ENCODE peak calls at places on chromosomes 11 and 22, in five cellular contexts. C, V, F, I and O are unnamed samples.

GRCh38 chr11:126628790-126629621 is 273.5 kb downstream of the ST3GAL4 start:
- DNase-seq in C (no peak), V (no peak), F (no peak), I (no peak), O (no peak)

GRCh38 chr11:125679397-125679796 is 1.2 kb downstream of the ACRV1 start:
- DNase-seq in C (no peak), V (no peak), F (no peak), I (no peak), O (no peak)

GRCh38 chr22:32564170-32565001 is 89.8 kb downstream of the FBXO7 start:
- DNase-seq in C (no peak), V (no peak), F (no peak), I (no peak), O (no peak)

GRCh38 chr22:38841211-38841610 is 2.6 kb downstream of the NPTXR start:
- DNase-seq in C (no peak), V (no peak), F (no peak), I (no peak), O (no peak)

GRCh38 chr11:36155301-36155700 is 133.9 kb downstream of the COMMD9 start:
- DNase-seq in C (no peak), V (no peak), F (no peak), I (no peak), O (no peak)

GRCh38 chr11:2526808-2527381 is 82.1 kb downstream of the KCNQ1 start:
- DNase-seq in C (no peak), V (peak), F (peak), I (no peak), O (peak)

GRCh38 chr11:122612123-122612824 is 43.2 kb upstream of the UBASH3B start:
- DNase-seq in C (no peak), V (no peak), F (no peak), I (no peak), O (no peak)

GRCh38 chr22:30444632-30445437 is 19.3 kb downstream of the MTFP1 start:
- DNase-seq in C (peak), V (peak), F (peak), I (peak), O (no peak)

GRCh38 chr11:27230175-27230565 is 132.8 kb downstream of the CCDC34 start:
- DNase-seq in C (no peak), V (no peak), F (no peak), I (no peak), O (no peak)

GRCh38 chr11:132114185-132114584 is 743.8 kb downstream of the NTM start:
- DNase-seq in C (no peak), V (no peak), F (peak), I (no peak), O (no peak)

GRCh38 chr22:46502776-46503175 is 34.6 kb downstream of the CELSR1 start:
- DNase-seq in C (no peak), V (no peak), F (no peak), I (no peak), O (no peak)

GRCh38 chr22:44723801-44724200 is 21.8 kb downstream of the PRR5 start:
- DNase-seq in C (no peak), V (no peak), F (no peak), I (no peak), O (no peak)

GRCh38 chr22:19990188-19990587 is 26.4 kb downstream of the ARVCF start:
- DNase-seq in C (no peak), V (no peak), F (no peak), I (no peak), O (no peak)

GRCh38 chr11:46930089-46930488 is 6.5 kb upstream of the CSTPP1 start:
- DNase-seq in C (no peak), V (no peak), F (peak), I (no peak), O (no peak)

GRCh38 chr11:104916442-104916841 is 18.2 kb upstream of the CASP12 start:
- DNase-seq in C (no peak), V (no peak), F (no peak), I (no peak), O (no peak)

GRCh38 chr22:39820266-39820665 is 73.3 kb downstream of the ENTHD1 start:
- DNase-seq in C (no peak), V (no peak), F (no peak), I (no peak), O (no peak)

GRCh38 chr11:126419801-126420729 is 64.6 kb downstream of the ST3GAL4 start:
- DNase-seq in C (no peak), V (no peak), F (no peak), I (no peak), O (no peak)

GRCh38 chr22:37661160-37661924 is 2.8 kb downstream of the PDXP start:
- DNase-seq in C (no peak), V (no peak), F (peak), I (peak), O (no peak)

GRCh38 chr11:35237345-35237744 is 98.4 kb downstream of the CD44 start:
- DNase-seq in C (no peak), V (no peak), F (no peak), I (no peak), O (no peak)

GRCh38 chr11:116829525-116830183 is at the start of gene APOC3:
- DNase-seq in C (no peak), V (no peak), F (peak), I (no peak), O (peak)

GRCh38 chr11:12446863-12447262 is 69.5 kb downstream of the PARVA start:
- DNase-seq in C (no peak), V (no peak), F (no peak), I (no peak), O (no peak)

GRCh38 chr11:12251651-12252560 is 125.5 kb upstream of the PARVA start:
- DNase-seq in C (no peak), V (no peak), F (no peak), I (no peak), O (no peak)

GRCh38 chr22:45036154-45036553 is 26.3 kb upstream of the PHF21B start:
- DNase-seq in C (no peak), V (no peak), F (peak), I (no peak), O (no peak)

GRCh38 chr11:34226210-34226609 is 120.8 kb downstream of the NAT10 start:
- DNase-seq in C (no peak), V (no peak), F (no peak), I (no peak), O (no peak)

GRCh38 chr11:111724615-111725129 is 41.5 kb downstream of the PPP2R1B start:
- DNase-seq in C (no peak), V (no peak), F (no peak), I (no peak), O (no peak)

GRCh38 chr11:84720706-84721402 is 906.3 kb downstream of the DLG2 start:
- DNase-seq in C (no peak), V (peak), F (peak), I (no peak), O (peak)

GRCh38 chr22:43975041-43975440 is 19.8 kb downstream of the SAMM50 start:
- DNase-seq in C (no peak), V (no peak), F (no peak), I (no peak), O (no peak)

GRCh38 chr11:8268530-8269461 is 5.1 kb upstream of the LMO1 start:
- DNase-seq in C (no peak), V (no peak), F (peak), I (no peak), O (peak)

GRCh38 chr11:96464695-96465307 is 75.0 kb downstream of the JRKL start:
- DNase-seq in C (peak), V (no peak), F (peak), I (peak), O (no peak)

GRCh38 chr22:20271114-20271994 is 3.2 kb upstream of the RTN4R start:
- DNase-seq in C (no peak), V (no peak), F (no peak), I (no peak), O (no peak)

GRCh38 chr11:279040-279965 is 1.1 kb downstream of the NLRP6 start:
- DNase-seq in C (no peak), V (no peak), F (no peak), I (peak), O (peak)

GRCh38 chr22:27662359-27663030 is 139.1 kb downstream of the MN1 start:
- DNase-seq in C (no peak), V (peak), F (peak), I (no peak), O (no peak)

GRCh38 chr11:4072668-4073285 is 21.8 kb upstream of the RRM1 start:
- DNase-seq in C (peak), V (peak), F (peak), I (peak), O (no peak)

GRCh38 chr11:78907636-78908035 is 333.0 kb upstream of the NARS2 start:
- DNase-seq in C (no peak), V (no peak), F (peak), I (no peak), O (no peak)

GRCh38 chr11:85951428-85952107 is 96.4 kb downstream of the CCDC83 start:
- DNase-seq in C (no peak), V (no peak), F (no peak), I (no peak), O (no peak)

GRCh38 chr11:12846766-12847615 is 162.1 kb upstream of the RASSF10 start:
- DNase-seq in C (no peak), V (no peak), F (no peak), I (no peak), O (no peak)

GRCh38 chr11:66530927-66531722 is 14.7 kb downstream of the ZDHHC24 start:
- DNase-seq in C (no peak), V (no peak), F (no peak), I (no peak), O (no peak)

GRCh38 chr11:35116762-35117588 is 22.0 kb upstream of the CD44 start:
- DNase-seq in C (no peak), V (no peak), F (peak), I (no peak), O (no peak)

GRCh38 chr22:39179841-39180335 is 27.4 kb upstream of the CBX7 start:
- DNase-seq in C (no peak), V (no peak), F (no peak), I (no peak), O (no peak)

DNA sequence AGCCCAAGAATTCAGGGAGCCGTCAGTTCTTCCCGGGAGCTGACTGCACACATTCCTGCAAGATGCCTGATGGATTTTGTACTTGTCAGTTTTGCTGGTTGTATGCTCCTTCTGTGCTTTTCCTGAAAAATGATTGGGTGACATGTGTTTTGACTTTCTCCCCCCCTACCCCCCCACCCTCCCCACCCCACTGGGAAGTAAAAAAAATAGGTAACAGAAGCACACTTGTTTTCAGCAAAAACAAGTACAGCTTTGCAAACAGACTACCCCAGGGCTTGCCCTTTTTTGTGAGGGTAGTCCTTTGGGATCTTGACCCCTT is 1.1 kb downstream of the PPFIA1 start:
- DNase-seq in C (no peak), V (no peak), F (no peak), I (no peak), O (no peak)
- H3K27ac ChIP-seq in C (peak), V (peak), F (no peak), I (no peak), O (no peak)

DNA sequence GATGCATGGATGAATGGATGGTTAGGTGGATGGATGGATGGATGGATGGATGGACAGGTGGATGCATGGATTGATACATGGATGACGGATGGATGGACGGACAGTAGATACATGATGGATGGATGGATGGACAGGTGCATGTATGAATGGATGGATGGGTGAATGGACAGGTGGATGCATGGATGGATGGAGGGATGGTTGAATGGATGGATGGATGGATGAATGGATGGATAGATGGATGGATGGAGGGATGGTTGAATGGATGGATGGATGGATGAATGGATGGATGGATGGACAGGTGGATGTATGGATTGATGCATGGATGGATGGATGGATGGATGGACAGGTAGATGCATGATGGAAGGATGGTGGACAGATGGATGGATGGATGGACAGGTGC is 51.7 kb downstream of the MACROD1 start:
- DNase-seq in C (no peak), V (no peak), F (no peak), I (no peak), O (no peak)
- H3K27ac ChIP-seq in C (no peak), V (no peak), F (no peak), I (no peak), O (no peak)

DNA sequence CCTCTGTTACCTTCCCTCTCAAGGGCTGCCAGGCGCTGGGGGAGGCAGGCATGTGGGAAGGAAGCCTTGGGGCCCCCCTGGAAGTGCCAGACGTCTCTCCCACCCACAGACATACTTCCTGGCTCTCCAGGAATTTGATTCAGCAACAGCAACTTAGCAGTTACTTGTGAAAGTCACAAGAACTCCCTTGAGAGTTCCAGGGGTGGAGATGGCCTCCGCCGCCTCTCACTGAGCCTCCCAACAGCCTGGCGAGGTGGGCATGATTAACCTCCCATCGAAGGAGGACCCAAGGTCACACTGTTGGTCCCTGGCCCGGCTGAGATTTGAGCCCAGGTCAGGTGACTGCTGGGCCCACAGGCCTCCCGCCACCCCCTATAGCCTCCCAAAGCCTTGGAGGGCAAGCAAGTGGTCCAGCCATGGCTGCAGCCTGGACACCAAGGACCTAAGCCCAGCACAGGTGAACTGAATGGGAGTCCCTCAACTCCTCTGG is 14.0 kb upstream of the TSKU start:
- DNase-seq in C (no peak), V (peak), F (no peak), I (no peak), O (peak)
- H3K27ac ChIP-seq in C (no peak), V (peak), F (peak), I (no peak), O (peak)

GRCh38 chr22:17869285-17870096 is 95.2 kb upstream of the BID start:
- DNase-seq in C (no peak), V (no peak), F (peak), I (no peak), O (peak)
- H3K27ac ChIP-seq in C (no peak), V (peak), F (peak), I (no peak), O (no peak)

GRCh38 chr11:73648629-73649046 is 2.3 kb downstream of the PLEKHB1 start:
- DNase-seq in C (no peak), V (no peak), F (no peak), I (no peak), O (no peak)

GRCh38 chr11:73650400-73650799 is 4.0 kb downstream of the PLEKHB1 start:
- DNase-seq in C (no peak), V (no peak), F (no peak), I (no peak), O (no peak)

GRCh38 chr11:73651252-73651651 is 4.9 kb downstream of the PLEKHB1 start:
- DNase-seq in C (no peak), V (no peak), F (no peak), I (no peak), O (no peak)

GRCh38 chr11:73647459-73648100 is 1.2 kb downstream of the PLEKHB1 start:
- DNase-seq in C (peak), V (peak), F (peak), I (peak), O (peak)

GRCh38 chr11:73649206-73649605 is 2.8 kb downstream of the PLEKHB1 start:
- DNase-seq in C (no peak), V (no peak), F (no peak), I (no peak), O (no peak)
- H3K27ac ChIP-seq in C (no peak), V (no peak), F (no peak), I (no peak), O (no peak)

GRCh38 chr22:49853981-49854791 is 542 bp downstream of the ZBED4 start:
- DNase-seq in C (no peak), V (peak), F (peak), I (peak), O (no peak)
- H3K27ac ChIP-seq in C (peak), V (peak), F (peak), I (peak), O (peak)

DNA sequence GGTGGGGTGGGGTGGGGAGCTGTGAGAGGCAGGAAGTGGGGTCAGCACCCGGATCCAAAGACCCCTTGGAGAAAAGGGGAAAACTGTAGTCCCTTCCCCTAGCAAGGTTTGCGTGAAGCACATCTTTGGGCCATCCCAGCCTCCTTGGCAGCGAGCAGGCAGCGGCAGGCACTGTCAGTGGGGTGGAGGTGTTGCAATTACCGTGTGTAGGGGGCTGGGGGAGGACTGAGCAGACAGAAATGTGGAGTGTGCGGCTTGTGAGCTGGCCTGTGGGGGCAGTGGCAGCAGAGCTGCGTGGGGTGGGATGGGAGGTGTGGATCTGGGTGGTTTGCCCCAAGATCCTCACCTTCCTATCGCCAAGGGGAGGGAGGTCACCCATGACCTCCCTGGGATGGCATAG is 16.4 kb downstream of the DAGLA start:
- DNase-seq in C (no peak), V (no peak), F (no peak), I (no peak), O (no peak)
- H3K27ac ChIP-seq in C (peak), V (peak), F (peak), I (no peak), O (peak)

GRCh38 chr11:9858822-9859221 is 194.9 kb downstream of the SWAP70 start:
- DNase-seq in C (no peak), V (no peak), F (no peak), I (no peak), O (no peak)
- H3K27ac ChIP-seq in C (no peak), V (no peak), F (no peak), I (no peak), O (no peak)

GRCh38 chr22:22171357-22172218 is 73.0 kb upstream of the VPREB1 start:
- DNase-seq in C (no peak), V (no peak), F (peak), I (no peak), O (no peak)

GRCh38 chr22:22167791-22168189 is 76.8 kb upstream of the VPREB1 start:
- DNase-seq in C (no peak), V (no peak), F (no peak), I (no peak), O (peak)

GRCh38 chr22:22168190-22168940 is 76.2 kb upstream of the VPREB1 start:
- DNase-seq in C (no peak), V (no peak), F (peak), I (no peak), O (no peak)

GRCh38 chr22:22168941-22169867 is 75.4 kb upstream of the VPREB1 start:
- DNase-seq in C (no peak), V (no peak), F (no peak), I (no peak), O (no peak)

GRCh38 chr22:22169923-22170322 is 74.7 kb upstream of the VPREB1 start:
- DNase-seq in C (no peak), V (no peak), F (no peak), I (no peak), O (no peak)
- H3K27ac ChIP-seq in C (no peak), V (no peak), F (no peak), I (no peak), O (no peak)

GRCh38 chr22:25492162-25492561 is 72.3 kb upstream of the GRK3 start:
- DNase-seq in C (no peak), V (no peak), F (no peak), I (no peak), O (no peak)
- H3K27ac ChIP-seq in C (no peak), V (no peak), F (no peak), I (no peak), O (no peak)